ENCODE peak calls at places on chromosomes 1 and 21, in five cellular contexts. Y is M059J; E is CD8-positive, alpha-beta memory T cell; T is activated CD8-positive, alpha-beta memory T cell treated with anti-CD3 and anti-CD28 coated beads for 4 hours; Z is NCI-H2227 treated with DMSO at 0.1 percent for 48 hours. S is an unnamed sample.

GRCh38 chr1:217180443-217180842 is 450.4 kb downstream of the GPATCH2 start:
- DNase-seq in T (no peak), Z (no peak), E (no peak), Y (no peak), S (no peak)

GRCh38 chr1:151060241-151061011 is at the start of gene MLLT11:
- DNase-seq in E (no peak), Z (peak; percentile 89), T (no peak), Y (peak; percentile 80), S (peak; percentile 55)

GRCh38 chr1:26363549-26364448 is 8.8 kb downstream of the ZNF683 start:
- DNase-seq in E (peak; percentile 75), T (peak; percentile 59), Y (peak; percentile 76), Z (no peak), S (peak; percentile 58)

GRCh38 chr1:173424786-173425407 is 52.2 kb upstream of the PRDX6 start:
- DNase-seq in E (no peak), T (no peak), Z (no peak), Y (peak; percentile 40), S (peak; percentile 65)

GRCh38 chr21:40053007-40053406 is 185.8 kb downstream of the PCP4 start:
- DNase-seq in Z (no peak), Y (no peak), E (no peak), T (no peak), S (no peak)

GRCh38 chr1:230976825-230977747 is 1.6 kb downstream of the TTC13 start:
- DNase-seq in Z (no peak), T (no peak), Y (no peak), E (peak; percentile 34), S (no peak)

GRCh38 chr1:185155600-185156320 is 993 bp downstream of the TRMT1L start:
- DNase-seq in Y (peak; percentile 63), Z (no peak), T (no peak), E (no peak), S (peak; percentile 39)

GRCh38 chr1:57470028-57470427 is 46.2 kb upstream of the DAB1 start:
- DNase-seq in Z (no peak), E (no peak), T (no peak), Y (peak; percentile 62), S (no peak)

GRCh38 chr1:8816306-8816705 is 1.1 kb downstream of the RERE start:
- DNase-seq in E (no peak), Y (peak; percentile 59), Z (no peak), T (no peak), S (peak; percentile 74)

GRCh38 chr1:7980984-7981383 is 19.5 kb downstream of the PARK7 start:
- DNase-seq in E (no peak), Z (no peak), T (no peak), Y (no peak), S (no peak)

GRCh38 chr1:64581786-64582185 is 111.9 kb downstream of the CACHD1 start:
- DNase-seq in T (no peak), Y (no peak), E (no peak), Z (no peak), S (no peak)

GRCh38 chr1:36178479-36179219 is 22.7 kb downstream of the MAP7D1 start:
- DNase-seq in Y (no peak), T (no peak), Z (no peak), E (no peak), S (no peak)

GRCh38 chr1:102262994-102263393 is 266.3 kb upstream of the OLFM3 start:
- DNase-seq in Y (no peak), T (no peak), Z (no peak), E (no peak), S (no peak)

GRCh38 chr1:216830836-216831235 is 107.6 kb upstream of the ESRRG start:
- DNase-seq in E (no peak), T (no peak), Y (no peak), Z (peak; percentile 11), S (no peak)

GRCh38 chr21:44370771-44371410 is 17.5 kb downstream of the TRPM2 start:
- DNase-seq in T (no peak), Y (no peak), Z (no peak), E (no peak), S (no peak)

GRCh38 chr1:227270554-227270953 is 47.7 kb downstream of the CDC42BPA start:
- DNase-seq in Z (no peak), E (no peak), T (no peak), Y (no peak), S (no peak)

GRCh38 chr1:78044796-78045599 is 768 bp upstream of the GIPC2 start:
- DNase-seq in T (no peak), Z (no peak), Y (no peak), E (no peak), S (no peak)

GRCh38 chr1:216420746-216421145 is 2.5 kb downstream of the USH2A start:
- DNase-seq in Y (no peak), T (no peak), E (no peak), Z (no peak), S (no peak)

GRCh38 chr21:14259669-14260458 is 43.9 kb downstream of the RBM11 start:
- DNase-seq in Y (peak; percentile 52), E (no peak), T (no peak), Z (peak; percentile 5), S (peak; percentile 68)

GRCh38 chr21:16928439-16928838 is 584.4 kb upstream of the CXADR start:
- DNase-seq in Y (no peak), E (no peak), Z (no peak), T (no peak), S (no peak)

GRCh38 chr1:168520052-168520751 is 23.6 kb downstream of the XCL2 start:
- DNase-seq in Z (no peak), T (no peak), Y (no peak), E (peak; percentile 24), S (no peak)

GRCh38 chr1:33170351-33171274 is 11.2 kb downstream of the TRIM62 start:
- DNase-seq in T (no peak), Y (peak; percentile 33), E (no peak), Z (no peak), S (no peak)

GRCh38 chr1:27021347-27022031 is 8.8 kb upstream of the TENT5B start:
- DNase-seq in Z (no peak), T (no peak), E (no peak), Y (no peak), S (no peak)